ENCODE peak calls at places on chromosomes 5 and 9, in nine cellular contexts. One of them, this sample, is unnamed.

GRCh38 chr5:148708854-148709253 is 54.5 kb upstream of the HTR4 start:
- DNase-seq in KBM-7: no peak
- DNase-seq in IMR-90: no peak
- DNase-seq in nucleus accumbens: no peak
- DNase-seq in ELR: no peak
- DNase-seq in DND-41: no peak
- DNase-seq in AG04449: no peak
- DNase-seq in SK-MEL-5: no peak
- DNase-seq in BJ: no peak
- DNase-seq in this sample: no peak

GRCh38 chr9:18346761-18347160 is 127.2 kb upstream of the ADAMTSL1 start:
- DNase-seq in KBM-7: no peak
- DNase-seq in IMR-90: no peak
- DNase-seq in nucleus accumbens: peak
- DNase-seq in ELR: no peak
- DNase-seq in DND-41: no peak
- DNase-seq in AG04449: no peak
- DNase-seq in SK-MEL-5: peak
- DNase-seq in BJ: no peak
- DNase-seq in this sample: no peak

GRCh38 chr5:176737001-176737745 is 73.2 kb upstream of the UNC5A start:
- DNase-seq in KBM-7: no peak
- DNase-seq in IMR-90: no peak
- DNase-seq in nucleus accumbens: no peak
- DNase-seq in ELR: no peak
- DNase-seq in DND-41: no peak
- DNase-seq in AG04449: no peak
- DNase-seq in SK-MEL-5: no peak
- DNase-seq in BJ: no peak
- DNase-seq in this sample: no peak

GRCh38 chr5:133285583-133286021 is 233.8 kb downstream of the HSPA4 start:
- DNase-seq in KBM-7: no peak
- DNase-seq in IMR-90: peak
- DNase-seq in nucleus accumbens: no peak
- DNase-seq in ELR: peak
- DNase-seq in DND-41: peak
- DNase-seq in AG04449: no peak
- DNase-seq in SK-MEL-5: peak
- DNase-seq in BJ: no peak
- DNase-seq in this sample: no peak

GRCh38 chr5:33470544-33470943 is 29.8 kb downstream of the TARS1 start:
- DNase-seq in KBM-7: peak
- DNase-seq in IMR-90: peak
- DNase-seq in nucleus accumbens: no peak
- DNase-seq in ELR: no peak
- DNase-seq in DND-41: no peak
- DNase-seq in AG04449: peak
- DNase-seq in SK-MEL-5: peak
- DNase-seq in BJ: no peak
- DNase-seq in this sample: no peak

GRCh38 chr5:176533894-176534611 is 3.1 kb downstream of the RNF44 start:
- DNase-seq in KBM-7: no peak
- DNase-seq in IMR-90: peak
- DNase-seq in nucleus accumbens: no peak
- DNase-seq in ELR: no peak
- DNase-seq in DND-41: peak
- DNase-seq in AG04449: no peak
- DNase-seq in SK-MEL-5: no peak
- DNase-seq in BJ: no peak
- DNase-seq in this sample: peak

GRCh38 chr9:18390393-18390792 is 83.6 kb upstream of the ADAMTSL1 start:
- DNase-seq in KBM-7: no peak
- DNase-seq in IMR-90: peak
- DNase-seq in nucleus accumbens: no peak
- DNase-seq in ELR: no peak
- DNase-seq in DND-41: no peak
- DNase-seq in AG04449: no peak
- DNase-seq in SK-MEL-5: no peak
- DNase-seq in BJ: peak
- DNase-seq in this sample: no peak

GRCh38 chr5:56858777-56859442 is 43.6 kb downstream of the MAP3K1 start:
- DNase-seq in KBM-7: no peak
- DNase-seq in IMR-90: no peak
- DNase-seq in nucleus accumbens: no peak
- DNase-seq in ELR: no peak
- DNase-seq in DND-41: no peak
- DNase-seq in AG04449: no peak
- DNase-seq in SK-MEL-5: no peak
- DNase-seq in BJ: no peak
- DNase-seq in this sample: no peak

GRCh38 chr5:64744914-64745313 is 23.6 kb downstream of the SREK1IP1 start:
- DNase-seq in KBM-7: no peak
- DNase-seq in IMR-90: no peak
- DNase-seq in nucleus accumbens: no peak
- DNase-seq in ELR: no peak
- DNase-seq in DND-41: no peak
- DNase-seq in AG04449: no peak
- DNase-seq in SK-MEL-5: no peak
- DNase-seq in BJ: no peak
- DNase-seq in this sample: no peak

GRCh38 chr5:167792538-167792937 is 498.9 kb upstream of the WWC1 start:
- DNase-seq in KBM-7: no peak
- DNase-seq in IMR-90: no peak
- DNase-seq in nucleus accumbens: no peak
- DNase-seq in ELR: no peak
- DNase-seq in DND-41: no peak
- DNase-seq in AG04449: no peak
- DNase-seq in SK-MEL-5: no peak
- DNase-seq in BJ: no peak
- DNase-seq in this sample: no peak

GRCh38 chr5:173320259-173320658 is 8.0 kb downstream of the STC2 start:
- DNase-seq in KBM-7: no peak
- DNase-seq in IMR-90: no peak
- DNase-seq in nucleus accumbens: no peak
- DNase-seq in ELR: no peak
- DNase-seq in DND-41: no peak
- DNase-seq in AG04449: no peak
- DNase-seq in SK-MEL-5: no peak
- DNase-seq in BJ: no peak
- DNase-seq in this sample: no peak

GRCh38 chr5:1196562-1196961 is 4.8 kb upstream of the SLC6A19 start:
- DNase-seq in KBM-7: no peak
- DNase-seq in IMR-90: no peak
- DNase-seq in nucleus accumbens: no peak
- DNase-seq in ELR: no peak
- DNase-seq in DND-41: no peak
- DNase-seq in AG04449: no peak
- DNase-seq in SK-MEL-5: no peak
- DNase-seq in BJ: no peak
- DNase-seq in this sample: no peak

GRCh38 chr5:40551706-40552557 is 127.8 kb upstream of the PTGER4 start:
- DNase-seq in KBM-7: peak
- DNase-seq in IMR-90: peak
- DNase-seq in nucleus accumbens: no peak
- DNase-seq in ELR: peak
- DNase-seq in DND-41: no peak
- DNase-seq in AG04449: peak
- DNase-seq in SK-MEL-5: no peak
- DNase-seq in BJ: peak
- DNase-seq in this sample: peak

GRCh38 chr9:121286973-121287721 is 19.2 kb downstream of the GSN start:
- DNase-seq in KBM-7: peak
- DNase-seq in IMR-90: peak
- DNase-seq in nucleus accumbens: peak
- DNase-seq in ELR: peak
- DNase-seq in DND-41: no peak
- DNase-seq in AG04449: peak
- DNase-seq in SK-MEL-5: peak
- DNase-seq in BJ: peak
- DNase-seq in this sample: peak

GRCh38 chr9:122113574-122113973 is 20.5 kb upstream of the TTLL11 start:
- DNase-seq in KBM-7: no peak
- DNase-seq in IMR-90: no peak
- DNase-seq in nucleus accumbens: no peak
- DNase-seq in ELR: no peak
- DNase-seq in DND-41: no peak
- DNase-seq in AG04449: no peak
- DNase-seq in SK-MEL-5: no peak
- DNase-seq in BJ: no peak
- DNase-seq in this sample: no peak

GRCh38 chr9:109745335-109746283 is 34.4 kb upstream of the PALM2AKAP2 start:
- DNase-seq in KBM-7: no peak
- DNase-seq in IMR-90: peak
- DNase-seq in nucleus accumbens: no peak
- DNase-seq in ELR: no peak
- DNase-seq in DND-41: no peak
- DNase-seq in AG04449: no peak
- DNase-seq in SK-MEL-5: no peak
- DNase-seq in BJ: no peak
- DNase-seq in this sample: peak

This sample was measured in upper lobe of left lung.